ENCODE peak calls at places on chromosomes 16 and 17, in nine cellular contexts. Q, B, F, D, H, I, U, V and S are unnamed samples.

GRCh38 chr17:82392209-82392920 is 20.8 kb downstream of the UTS2R start:
- DNase-seq in Q (no peak), B (no peak), F (no peak), D (no peak), H (no peak), I (no peak), U (no peak), V (no peak), S (no peak)

GRCh38 chr17:28871056-28871579 is 16.3 kb downstream of the ERAL1 start:
- DNase-seq in Q (no peak), B (no peak), F (peak; percentile 20), D (no peak), H (no peak), I (peak; percentile 41), U (no peak), V (peak; percentile 45), S (no peak)

GRCh38 chr16:69917739-69918138 is 33.4 kb upstream of the CLEC18A start:
- DNase-seq in Q (no peak), B (peak; percentile 84), F (peak; percentile 79), D (no peak), H (peak; percentile 78), I (no peak), U (peak; percentile 57), V (no peak), S (no peak)

GRCh38 chr17:15134363-15134762 is 130.8 kb downstream of the PMP22 start:
- DNase-seq in Q (no peak), B (no peak), F (no peak), D (peak; percentile 14), H (no peak), I (no peak), U (no peak), V (no peak), S (no peak)

GRCh38 chr17:74473294-74473693 is 6.9 kb downstream of the CD300A start:
- DNase-seq in Q (no peak), B (no peak), F (peak; percentile 51), D (no peak), H (no peak), I (no peak), U (no peak), V (no peak), S (no peak)

GRCh38 chr17:28634211-28634865 is 10.6 kb downstream of the BLTP2 start:
- DNase-seq in Q (no peak), B (no peak), F (no peak), D (no peak), H (no peak), I (no peak), U (no peak), V (no peak), S (no peak)

GRCh38 chr16:81987706-81988105 is 23.6 kb downstream of the SDR42E1 start:
- DNase-seq in Q (no peak), B (no peak), F (no peak), D (no peak), H (no peak), I (no peak), U (no peak), V (no peak), S (no peak)

GRCh38 chr17:1643293-1643998 is 2.1 kb downstream of the SCARF1 start:
- DNase-seq in Q (peak; percentile 89), B (no peak), F (peak; percentile 91), D (no peak), H (no peak), I (peak; percentile 88), U (no peak), V (peak; percentile 66), S (no peak)

GRCh38 chr16:10624527-10624926 is 44.1 kb upstream of the EMP2 start:
- DNase-seq in Q (no peak), B (no peak), F (no peak), D (no peak), H (no peak), I (no peak), U (no peak), V (no peak), S (no peak)

GRCh38 chr17:73103661-73104335 is 11.3 kb upstream of the SLC39A11 start:
- DNase-seq in Q (no peak), B (no peak), F (no peak), D (no peak), H (no peak), I (no peak), U (no peak), V (no peak), S (no peak)

GRCh38 chr16:78310990-78311561 is 211.6 kb downstream of the WWOX start:
- DNase-seq in Q (peak; percentile 14), B (no peak), F (no peak), D (no peak), H (no peak), I (no peak), U (peak; percentile 23), V (no peak), S (no peak)

GRCh38 chr16:84286568-84287220 is 8.0 kb upstream of the WFDC1 start:
- DNase-seq in Q (no peak), B (peak; percentile 62), F (no peak), D (no peak), H (peak; percentile 41), I (no peak), U (no peak), V (no peak), S (no peak)

GRCh38 chr16:71807905-71808592 is 585 bp downstream of the AP1G1 start:
- DNase-seq in Q (no peak), B (no peak), F (no peak), D (peak; percentile 69), H (no peak), I (no peak), U (no peak), V (no peak), S (no peak)

GRCh38 chr16:11224894-11225676 is 30.9 kb downstream of the SOCS1 start:
- DNase-seq in Q (no peak), B (no peak), F (peak; percentile 79), D (no peak), H (no peak), I (peak; percentile 83), U (no peak), V (peak; percentile 76), S (no peak)

GRCh38 chr16:51003850-51004566 is 147.1 kb downstream of the SALL1 start:
- DNase-seq in Q (no peak), B (no peak), F (no peak), D (no peak), H (no peak), I (no peak), U (no peak), V (no peak), S (peak; percentile 79)

GRCh38 chr17:76682306-76682705 is 28.5 kb downstream of the MXRA7 start:
- DNase-seq in Q (no peak), B (peak; percentile 65), F (no peak), D (no peak), H (peak; percentile 75), I (no peak), U (no peak), V (no peak), S (no peak)

GRCh38 chr16:17031484-17032268 is 439.1 kb downstream of the XYLT1 start:
- DNase-seq in Q (no peak), B (no peak), F (no peak), D (no peak), H (no peak), I (no peak), U (no peak), V (no peak), S (no peak)

GRCh38 chr16:17038415-17038814 is 432.3 kb downstream of the XYLT1 start:
- DNase-seq in Q (no peak), B (no peak), F (no peak), D (no peak), H (no peak), I (no peak), U (no peak), V (no peak), S (no peak)

GRCh38 chr16:17034477-17035252 is 436.1 kb downstream of the XYLT1 start:
- DNase-seq in Q (no peak), B (no peak), F (no peak), D (no peak), H (no peak), I (no peak), U (no peak), V (no peak), S (no peak)

GRCh38 chr16:17032332-17032731 is 438.4 kb downstream of the XYLT1 start:
- DNase-seq in Q (no peak), B (no peak), F (no peak), D (no peak), H (no peak), I (no peak), U (no peak), V (no peak), S (no peak)

DNA sequence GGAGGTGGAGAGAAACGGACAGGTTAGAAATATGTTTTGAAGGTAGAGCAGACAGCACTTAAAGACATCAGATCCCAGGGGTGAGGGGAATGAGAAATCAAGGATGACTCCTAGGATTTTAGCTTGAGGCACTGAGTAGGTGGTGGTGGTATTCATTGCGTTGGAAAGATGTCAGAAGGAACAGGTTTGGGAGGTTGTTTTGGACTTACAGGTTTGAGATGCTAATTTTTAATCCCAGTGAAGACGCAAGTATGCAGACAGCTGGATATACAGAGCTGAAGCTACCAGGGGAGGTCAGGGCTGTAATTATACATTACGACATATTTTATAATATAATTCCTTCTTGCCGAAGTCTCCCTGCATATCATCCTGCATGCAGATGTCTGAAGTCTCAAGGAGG is 433.3 kb downstream of the XYLT1 start:
- DNase-seq in Q (no peak), B (no peak), F (no peak), D (no peak), H (no peak), I (no peak), U (no peak), V (no peak), S (no peak)
- H3K9me3 ChIP-seq in Q (no peaks in the 10 kb centered on the region), B (peaks cover 4% of the 10 kb centered on the region), F (peaks cover 5% of the 10 kb centered on the region), D (no peaks in the 10 kb centered on the region), H (no peaks in the 10 kb centered on the region), I (no peaks in the 10 kb centered on the region), U (peaks cover 8% of the 10 kb centered on the region), V (no peaks in the 10 kb centered on the region), S (no peaks in the 10 kb centered on the region)

GRCh38 chr16:19521471-19522368 is at the start of gene GDE1:
- DNase-seq in Q (peak; percentile 95), B (peak; percentile 96), F (peak; percentile 99), D (peak; percentile 98), H (peak; percentile 95), I (peak; percentile 91), U (peak; percentile 93), V (peak; percentile 84), S (peak; percentile 97)
- H3K9me3 ChIP-seq in Q (no peaks in the 10 kb centered on the region), B (no peaks in the 10 kb centered on the region), F (no peaks in the 10 kb centered on the region), D (no peaks in the 10 kb centered on the region), H (no peaks in the 10 kb centered on the region), I (no peaks in the 10 kb centered on the region), U (no peaks in the 10 kb centered on the region), V (no peaks in the 10 kb centered on the region), S (no peaks in the 10 kb centered on the region)

GRCh38 chr17:22304667-22305303 is 612.5 kb downstream of the KCNJ18 start:
- DNase-seq in Q (no peak), B (no peak), F (no peak), D (peak; percentile 63), H (no peak), I (no peak), U (no peak), V (no peak), S (no peak)
- H3K9me3 ChIP-seq in Q (no peaks in the 10 kb centered on the region), B (no peaks in the 10 kb centered on the region), F (peaks cover 54% of the 10 kb centered on the region), D (peaks cover 11% of the 10 kb centered on the region), H (peaks cover 3% of the 10 kb centered on the region), I (no peaks in the 10 kb centered on the region), U (no peaks in the 10 kb centered on the region), V (peaks cover 2% of the 10 kb centered on the region), S (no peaks in the 10 kb centered on the region)

DNA sequence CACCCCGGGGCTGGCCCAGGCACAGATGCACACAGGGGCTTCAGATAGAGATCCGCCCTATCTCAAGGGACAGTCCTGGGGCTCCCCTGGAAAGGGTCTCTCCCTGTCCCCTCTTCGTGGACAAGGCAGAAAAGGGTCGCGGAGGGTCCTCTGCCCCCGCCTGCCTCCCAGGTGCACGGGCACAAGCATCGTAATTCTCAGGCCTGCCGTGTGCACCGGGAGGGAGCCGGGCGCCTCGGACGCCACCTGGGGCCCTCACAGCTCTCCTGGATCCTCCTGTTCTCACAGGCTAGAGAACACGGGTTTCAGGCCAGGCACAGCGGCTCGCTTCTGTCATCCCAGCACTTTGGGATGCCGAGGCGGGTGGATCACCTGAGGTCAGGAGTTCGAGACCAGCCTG is 11.9 kb upstream of the PABPN1L start:
- DNase-seq in Q (no peak), B (no peak), F (no peak), D (no peak), H (no peak), I (no peak), U (no peak), V (no peak), S (no peak)
- H3K9me3 ChIP-seq in Q (no peaks in the 10 kb centered on the region), B (no peaks in the 10 kb centered on the region), F (no peaks in the 10 kb centered on the region), D (no peaks in the 10 kb centered on the region), H (no peaks in the 10 kb centered on the region), I (no peaks in the 10 kb centered on the region), U (no peaks in the 10 kb centered on the region), V (no peaks in the 10 kb centered on the region), S (no peaks in the 10 kb centered on the region)